ENCODE peak calls at places on chromosomes 1 and 21, in six cellular contexts. One of them, this sample, is unnamed. For H3K4me1, the result is how much of the 10 kb centered on the place peaks cover.

GRCh38 chr1:93670141-93670540 is 11.5 kb downstream of the BCAR3 start:
- DNase-seq in fibroblast of lung: peak
- DNase-seq in PC-3: peak
- DNase-seq in IMR-90: peak
- DNase-seq in endothelial cell of umbilical vein: peak
- DNase-seq in mammary epithelial cell: peak
- DNase-seq in this sample: no peak

GRCh38 chr1:242824435-242824834 is 299.9 kb upstream of the PLD5 start:
- DNase-seq in fibroblast of lung: no peak
- DNase-seq in PC-3: peak
- DNase-seq in IMR-90: no peak
- DNase-seq in endothelial cell of umbilical vein: no peak
- DNase-seq in mammary epithelial cell: peak
- DNase-seq in this sample: no peak

GRCh38 chr1:54096491-54097235 is 43.3 kb downstream of the TCEANC2 start:
- DNase-seq in fibroblast of lung: no peak
- DNase-seq in PC-3: no peak
- DNase-seq in IMR-90: no peak
- DNase-seq in endothelial cell of umbilical vein: no peak
- DNase-seq in mammary epithelial cell: no peak
- DNase-seq in this sample: peak

GRCh38 chr1:210222288-210223006 is 10.1 kb upstream of the SERTAD4 start:
- DNase-seq in fibroblast of lung: no peak
- DNase-seq in PC-3: peak
- DNase-seq in IMR-90: no peak
- DNase-seq in endothelial cell of umbilical vein: no peak
- DNase-seq in mammary epithelial cell: no peak
- DNase-seq in this sample: peak

GRCh38 chr1:217135569-217135915 is 412.3 kb upstream of the ESRRG start:
- DNase-seq in fibroblast of lung: peak
- DNase-seq in PC-3: no peak
- DNase-seq in IMR-90: peak
- DNase-seq in endothelial cell of umbilical vein: no peak
- DNase-seq in mammary epithelial cell: peak
- DNase-seq in this sample: peak

GRCh38 chr1:93597697-93598096 is 83.9 kb downstream of the BCAR3 start:
- DNase-seq in fibroblast of lung: peak
- DNase-seq in PC-3: no peak
- DNase-seq in IMR-90: no peak
- DNase-seq in endothelial cell of umbilical vein: no peak
- DNase-seq in mammary epithelial cell: peak
- DNase-seq in this sample: no peak

GRCh38 chr1:200129480-200129879 is 102.0 kb downstream of the NR5A2 start:
- DNase-seq in fibroblast of lung: no peak
- DNase-seq in PC-3: no peak
- DNase-seq in IMR-90: no peak
- DNase-seq in endothelial cell of umbilical vein: no peak
- DNase-seq in mammary epithelial cell: no peak
- DNase-seq in this sample: no peak

GRCh38 chr1:228786361-228787129 is 51.3 kb downstream of the RHOU start:
- DNase-seq in fibroblast of lung: no peak
- DNase-seq in PC-3: no peak
- DNase-seq in IMR-90: no peak
- DNase-seq in endothelial cell of umbilical vein: no peak
- DNase-seq in mammary epithelial cell: no peak
- DNase-seq in this sample: no peak

GRCh38 chr1:44714944-44715571 is 15.9 kb downstream of the RNU5D-1 start:
- DNase-seq in fibroblast of lung: peak
- DNase-seq in PC-3: peak
- DNase-seq in IMR-90: peak
- DNase-seq in endothelial cell of umbilical vein: peak
- DNase-seq in mammary epithelial cell: peak
- DNase-seq in this sample: peak

GRCh38 chr21:33948096-33948950 is 32.7 kb upstream of the ATP5PO start:
- DNase-seq in fibroblast of lung: peak
- DNase-seq in PC-3: peak
- DNase-seq in IMR-90: peak
- DNase-seq in endothelial cell of umbilical vein: peak
- DNase-seq in mammary epithelial cell: no peak
- DNase-seq in this sample: peak

GRCh38 chr1:36284517-36284916 is 21.7 kb upstream of the SH3D21 start:
- DNase-seq in fibroblast of lung: no peak
- DNase-seq in PC-3: no peak
- DNase-seq in IMR-90: no peak
- DNase-seq in endothelial cell of umbilical vein: no peak
- DNase-seq in mammary epithelial cell: no peak
- DNase-seq in this sample: no peak

GRCh38 chr1:53015508-53015860 is 46.5 kb upstream of the PODN start:
- DNase-seq in fibroblast of lung: no peak
- DNase-seq in PC-3: no peak
- DNase-seq in IMR-90: no peak
- DNase-seq in endothelial cell of umbilical vein: peak
- DNase-seq in mammary epithelial cell: peak
- DNase-seq in this sample: no peak

GRCh38 chr1:25046194-25046532 is 116.1 kb upstream of the RUNX3 start:
- DNase-seq in fibroblast of lung: no peak
- DNase-seq in PC-3: no peak
- DNase-seq in IMR-90: no peak
- DNase-seq in endothelial cell of umbilical vein: no peak
- DNase-seq in mammary epithelial cell: no peak
- DNase-seq in this sample: no peak

GRCh38 chr1:43704838-43705237 is 2.5 kb upstream of the ST3GAL3 start:
- DNase-seq in fibroblast of lung: peak
- DNase-seq in PC-3: peak
- DNase-seq in IMR-90: no peak
- DNase-seq in endothelial cell of umbilical vein: no peak
- DNase-seq in mammary epithelial cell: peak
- DNase-seq in this sample: no peak

GRCh38 chr1:37890378-37891014 is 31.1 kb upstream of the MTF1 start:
- DNase-seq in fibroblast of lung: peak
- DNase-seq in PC-3: peak
- DNase-seq in IMR-90: peak
- DNase-seq in endothelial cell of umbilical vein: peak
- DNase-seq in mammary epithelial cell: peak
- DNase-seq in this sample: peak

GRCh38 chr1:185062710-185063370 is 17.5 kb downstream of the RNF2 start:
- DNase-seq in fibroblast of lung: peak
- DNase-seq in PC-3: no peak
- DNase-seq in IMR-90: peak
- DNase-seq in endothelial cell of umbilical vein: no peak
- DNase-seq in mammary epithelial cell: no peak
- DNase-seq in this sample: no peak

GRCh38 chr1:169892819-169893644 is 664 bp downstream of the SCYL3 start:
- DNase-seq in fibroblast of lung: peak
- DNase-seq in PC-3: no peak
- DNase-seq in IMR-90: peak
- DNase-seq in endothelial cell of umbilical vein: peak
- DNase-seq in mammary epithelial cell: no peak
- DNase-seq in this sample: peak

GRCh38 chr1:2303016-2303775 is 75.1 kb downstream of the SKI start:
- DNase-seq in fibroblast of lung: no peak
- DNase-seq in PC-3: no peak
- DNase-seq in IMR-90: no peak
- DNase-seq in endothelial cell of umbilical vein: no peak
- DNase-seq in mammary epithelial cell: peak
- DNase-seq in this sample: no peak

GRCh38 chr1:119632103-119632490 is 16.0 kb downstream of the ZNF697 start:
- DNase-seq in fibroblast of lung: no peak
- DNase-seq in PC-3: no peak
- DNase-seq in IMR-90: no peak
- DNase-seq in endothelial cell of umbilical vein: no peak
- DNase-seq in mammary epithelial cell: no peak
- DNase-seq in this sample: no peak

GRCh38 chr1:206717237-206717989 is 32.7 kb downstream of the MAPKAPK2 start:
- DNase-seq in fibroblast of lung: peak
- DNase-seq in PC-3: no peak
- DNase-seq in IMR-90: no peak
- DNase-seq in endothelial cell of umbilical vein: no peak
- DNase-seq in mammary epithelial cell: no peak
- DNase-seq in this sample: no peak

GRCh38 chr1:247415423-247416361 is at the start of gene NLRP3:
- DNase-seq in fibroblast of lung: no peak
- DNase-seq in PC-3: peak
- DNase-seq in IMR-90: no peak
- DNase-seq in endothelial cell of umbilical vein: peak
- DNase-seq in mammary epithelial cell: peak
- DNase-seq in this sample: no peak

GRCh38 chr1:145956776-145957442 is 908 bp downstream of the LIX1L start:
- DNase-seq in fibroblast of lung: peak
- DNase-seq in PC-3: no peak
- DNase-seq in IMR-90: peak
- DNase-seq in endothelial cell of umbilical vein: peak
- DNase-seq in mammary epithelial cell: no peak
- DNase-seq in this sample: no peak

GRCh38 chr1:112083487-112083886 is 94.0 kb upstream of the KCND3 start:
- DNase-seq in fibroblast of lung: peak
- DNase-seq in PC-3: peak
- DNase-seq in IMR-90: peak
- DNase-seq in endothelial cell of umbilical vein: peak
- DNase-seq in mammary epithelial cell: peak
- DNase-seq in this sample: peak

GRCh38 chr1:161192476-161193465 is 6.1 kb downstream of the ADAMTS4 start:
- DNase-seq in fibroblast of lung: peak
- DNase-seq in PC-3: peak
- DNase-seq in IMR-90: peak
- DNase-seq in endothelial cell of umbilical vein: peak
- DNase-seq in mammary epithelial cell: peak
- DNase-seq in this sample: peak
- H2AFZ ChIP-seq in fibroblast of lung: no peak
- H2AFZ ChIP-seq in PC-3: peak
- H2AFZ ChIP-seq in IMR-90: peak
- H2AFZ ChIP-seq in endothelial cell of umbilical vein: no peak
- H2AFZ ChIP-seq in mammary epithelial cell: peak
- H2AFZ ChIP-seq in this sample: peak

DNA sequence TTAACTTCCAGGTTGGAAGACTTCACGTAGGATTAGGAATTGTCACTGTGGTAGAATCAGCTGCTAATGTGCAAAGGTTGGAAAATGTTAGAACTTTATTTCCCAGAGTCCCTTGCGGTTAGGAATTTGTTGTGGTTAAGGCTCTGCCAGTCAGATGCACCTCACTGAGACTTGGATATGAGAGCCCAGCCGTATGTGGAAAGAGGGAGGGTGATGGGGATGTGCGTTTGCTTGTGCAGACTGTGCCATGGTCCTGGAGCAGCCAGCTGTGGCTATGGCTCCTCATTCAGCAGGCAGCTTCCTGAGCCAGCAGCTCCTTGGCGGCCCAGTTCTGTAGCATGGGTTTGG is 12.5 kb downstream of the S100A10 start:
- DNase-seq in fibroblast of lung: no peak
- DNase-seq in PC-3: peak
- DNase-seq in IMR-90: no peak
- DNase-seq in endothelial cell of umbilical vein: peak
- DNase-seq in mammary epithelial cell: no peak
- DNase-seq in this sample: no peak
- H3K9ac ChIP-seq in fibroblast of lung: no peak
- H3K9ac ChIP-seq in PC-3: no peak
- H3K9ac ChIP-seq in IMR-90: no peak
- H3K9ac ChIP-seq in endothelial cell of umbilical vein: no peak
- H3K9ac ChIP-seq in mammary epithelial cell: no peak
- H3K9ac ChIP-seq in this sample: no peak

GRCh38 chr1:167667536-167667935 is 37.5 kb downstream of the RCSD1 start:
- DNase-seq in fibroblast of lung: no peak
- DNase-seq in PC-3: no peak
- DNase-seq in IMR-90: no peak
- DNase-seq in endothelial cell of umbilical vein: no peak
- DNase-seq in mammary epithelial cell: no peak
- DNase-seq in this sample: no peak

GRCh38 chr1:167669209-167670139 is 39.4 kb downstream of the RCSD1 start:
- DNase-seq in fibroblast of lung: no peak
- DNase-seq in PC-3: no peak
- DNase-seq in IMR-90: no peak
- DNase-seq in endothelial cell of umbilical vein: no peak
- DNase-seq in mammary epithelial cell: no peak
- DNase-seq in this sample: no peak

GRCh38 chr1:167665469-167665868 is 35.4 kb downstream of the RCSD1 start:
- DNase-seq in fibroblast of lung: no peak
- DNase-seq in PC-3: no peak
- DNase-seq in IMR-90: no peak
- DNase-seq in endothelial cell of umbilical vein: no peak
- DNase-seq in mammary epithelial cell: peak
- DNase-seq in this sample: no peak

GRCh38 chr1:167668108-167668507 is 38.1 kb downstream of the RCSD1 start:
- DNase-seq in fibroblast of lung: no peak
- DNase-seq in PC-3: no peak
- DNase-seq in IMR-90: no peak
- DNase-seq in endothelial cell of umbilical vein: no peak
- DNase-seq in mammary epithelial cell: no peak
- DNase-seq in this sample: no peak

DNA sequence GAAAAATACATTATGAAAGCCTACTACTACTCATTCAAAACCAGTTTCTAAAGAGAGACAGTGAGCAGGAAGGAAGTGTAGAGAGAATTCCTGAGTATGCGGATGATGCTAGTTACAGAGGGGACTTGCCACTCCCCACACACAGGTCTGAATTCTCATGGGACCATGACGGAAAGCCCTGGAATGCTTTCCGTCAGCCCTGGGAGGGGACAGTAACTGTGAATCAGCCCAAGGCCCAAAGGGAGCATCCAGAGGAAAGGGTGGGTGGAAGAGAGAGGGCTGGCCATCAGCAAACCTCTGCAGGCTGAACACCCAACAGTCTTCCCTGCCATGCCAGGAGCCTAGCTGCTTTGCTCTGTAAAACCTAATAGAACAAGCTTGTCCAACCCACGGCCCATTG is 36.4 kb downstream of the RCSD1 start:
- DNase-seq in fibroblast of lung: no peak
- DNase-seq in PC-3: peak
- DNase-seq in IMR-90: peak
- DNase-seq in endothelial cell of umbilical vein: no peak
- DNase-seq in mammary epithelial cell: peak
- DNase-seq in this sample: no peak
- H3K4me1 ChIP-seq in fibroblast of lung: under half
- H3K4me1 ChIP-seq in PC-3: under half
- H3K4me1 ChIP-seq in IMR-90: under half
- H3K4me1 ChIP-seq in endothelial cell of umbilical vein: under half
- H3K4me1 ChIP-seq in mammary epithelial cell: half or more
- H3K4me1 ChIP-seq in this sample: under half

GRCh38 chr1:156892190-156893047 is 1.1 kb upstream of the PEAR1 start:
- DNase-seq in fibroblast of lung: peak
- DNase-seq in PC-3: peak
- DNase-seq in IMR-90: peak
- DNase-seq in endothelial cell of umbilical vein: peak
- DNase-seq in mammary epithelial cell: peak
- DNase-seq in this sample: peak
- H2AFZ ChIP-seq in fibroblast of lung: peak
- H2AFZ ChIP-seq in PC-3: peak
- H2AFZ ChIP-seq in IMR-90: peak
- H2AFZ ChIP-seq in endothelial cell of umbilical vein: peak
- H2AFZ ChIP-seq in mammary epithelial cell: peak
- H2AFZ ChIP-seq in this sample: no peak